ENCODE peak calls at places on chromosomes 1 and 21, in six cellular contexts. One of them, this sample, is unnamed.

GRCh38 chr1:229148041-229148671 is 122.8 kb upstream of the RAB4A start:
- DNase-seq in SK-N-MC: no peak
- DNase-seq in HCT116: no peak
- DNase-seq in colonic mucosa: no peak
- DNase-seq in trophoblast cell: no peak
- DNase-seq in IMR-90: no peak
- DNase-seq in this sample: peak; percentile 74

GRCh38 chr1:20481158-20481617 is 4.8 kb downstream of the CAMK2N1 start:
- DNase-seq in SK-N-MC: no peak
- DNase-seq in HCT116: no peak
- DNase-seq in colonic mucosa: peak; percentile 65
- DNase-seq in trophoblast cell: no peak
- DNase-seq in IMR-90: peak; percentile 31
- DNase-seq in this sample: no peak

GRCh38 chr1:52590275-52590674 is 11.9 kb upstream of the GPX7 start:
- DNase-seq in SK-N-MC: no peak
- DNase-seq in HCT116: no peak
- DNase-seq in colonic mucosa: no peak
- DNase-seq in trophoblast cell: no peak
- DNase-seq in IMR-90: no peak
- DNase-seq in this sample: peak; percentile 40

GRCh38 chr1:193614817-193615216 is 428.4 kb upstream of the B3GALT2 start:
- DNase-seq in SK-N-MC: no peak
- DNase-seq in HCT116: peak; percentile 37
- DNase-seq in colonic mucosa: no peak
- DNase-seq in trophoblast cell: peak; percentile 47
- DNase-seq in IMR-90: peak; percentile 79
- DNase-seq in this sample: no peak

GRCh38 chr1:246705368-246705767 is 18.8 kb upstream of the SCCPDH start:
- DNase-seq in SK-N-MC: no peak
- DNase-seq in HCT116: no peak
- DNase-seq in colonic mucosa: no peak
- DNase-seq in trophoblast cell: peak; percentile 88
- DNase-seq in IMR-90: peak; percentile 96
- DNase-seq in this sample: no peak

GRCh38 chr1:226702957-226703831 is 35.9 kb downstream of the ITPKB start:
- DNase-seq in SK-N-MC: no peak
- DNase-seq in HCT116: no peak
- DNase-seq in colonic mucosa: peak; percentile 74
- DNase-seq in trophoblast cell: peak; percentile 64
- DNase-seq in IMR-90: peak; percentile 94
- DNase-seq in this sample: peak; percentile 40

GRCh38 chr1:213714645-213715044 is 273.1 kb upstream of the PROX1 start:
- DNase-seq in SK-N-MC: no peak
- DNase-seq in HCT116: no peak
- DNase-seq in colonic mucosa: no peak
- DNase-seq in trophoblast cell: no peak
- DNase-seq in IMR-90: no peak
- DNase-seq in this sample: no peak

GRCh38 chr1:161427733-161428516 is 60.2 kb upstream of the CFAP126 start:
- DNase-seq in SK-N-MC: peak; percentile 67
- DNase-seq in HCT116: peak; percentile 63
- DNase-seq in colonic mucosa: no peak
- DNase-seq in trophoblast cell: peak; percentile 78
- DNase-seq in IMR-90: peak; percentile 68
- DNase-seq in this sample: peak; percentile 49

GRCh38 chr1:230681599-230681998 is 32.3 kb downstream of the AGT start:
- DNase-seq in SK-N-MC: peak; percentile 30
- DNase-seq in HCT116: peak; percentile 62
- DNase-seq in colonic mucosa: no peak
- DNase-seq in trophoblast cell: no peak
- DNase-seq in IMR-90: peak; percentile 85
- DNase-seq in this sample: no peak

GRCh38 chr1:119279441-119280415 is 88.9 kb upstream of the HAO2 start:
- DNase-seq in SK-N-MC: peak; percentile 79
- DNase-seq in HCT116: peak; percentile 71
- DNase-seq in colonic mucosa: no peak
- DNase-seq in trophoblast cell: peak; percentile 84
- DNase-seq in IMR-90: peak; percentile 76
- DNase-seq in this sample: no peak

GRCh38 chr1:178310685-178311105 is 186.1 kb downstream of the CLEC20A start:
- DNase-seq in SK-N-MC: peak; percentile 22
- DNase-seq in HCT116: peak; percentile 64
- DNase-seq in colonic mucosa: no peak
- DNase-seq in trophoblast cell: peak; percentile 97
- DNase-seq in IMR-90: peak; percentile 80
- DNase-seq in this sample: no peak

GRCh38 chr1:40404670-40405462 is 31.3 kb downstream of the SMAP2 start:
- DNase-seq in SK-N-MC: no peak
- DNase-seq in HCT116: peak; percentile 51
- DNase-seq in colonic mucosa: no peak
- DNase-seq in trophoblast cell: peak; percentile 78
- DNase-seq in IMR-90: peak; percentile 79
- DNase-seq in this sample: peak; percentile 57

GRCh38 chr1:163013826-163014600 is 55.1 kb upstream of the RGS4 start:
- DNase-seq in SK-N-MC: no peak
- DNase-seq in HCT116: no peak
- DNase-seq in colonic mucosa: no peak
- DNase-seq in trophoblast cell: no peak
- DNase-seq in IMR-90: no peak
- DNase-seq in this sample: no peak

GRCh38 chr1:99537886-99538617 is 107.9 kb upstream of the PALMD start:
- DNase-seq in SK-N-MC: no peak
- DNase-seq in HCT116: no peak
- DNase-seq in colonic mucosa: no peak
- DNase-seq in trophoblast cell: peak; percentile 88
- DNase-seq in IMR-90: no peak
- DNase-seq in this sample: no peak

GRCh38 chr1:24195874-24196273 is 8.8 kb upstream of the IFNLR1 start:
- DNase-seq in SK-N-MC: no peak
- DNase-seq in HCT116: no peak
- DNase-seq in colonic mucosa: no peak
- DNase-seq in trophoblast cell: no peak
- DNase-seq in IMR-90: no peak
- DNase-seq in this sample: no peak

GRCh38 chr1:228937351-228937750 is 202.1 kb downstream of the RHOU start:
- DNase-seq in SK-N-MC: no peak
- DNase-seq in HCT116: no peak
- DNase-seq in colonic mucosa: no peak
- DNase-seq in trophoblast cell: no peak
- DNase-seq in IMR-90: no peak
- DNase-seq in this sample: no peak

GRCh38 chr1:54314691-54315455 is 91.3 kb downstream of the SSBP3 start:
- DNase-seq in SK-N-MC: no peak
- DNase-seq in HCT116: no peak
- DNase-seq in colonic mucosa: peak; percentile 77
- DNase-seq in trophoblast cell: no peak
- DNase-seq in IMR-90: no peak
- DNase-seq in this sample: no peak

GRCh38 chr1:66271216-66271903 is 262.6 kb upstream of the SGIP1 start:
- DNase-seq in SK-N-MC: peak; percentile 97
- DNase-seq in HCT116: peak; percentile 96
- DNase-seq in colonic mucosa: peak; percentile 77
- DNase-seq in trophoblast cell: peak; percentile 95
- DNase-seq in IMR-90: peak; percentile 99
- DNase-seq in this sample: peak; percentile 43

GRCh38 chr1:77594366-77595112 is 87.9 kb downstream of the ZZZ3 start:
- DNase-seq in SK-N-MC: no peak
- DNase-seq in HCT116: no peak
- DNase-seq in colonic mucosa: no peak
- DNase-seq in trophoblast cell: no peak
- DNase-seq in IMR-90: peak; percentile 5
- DNase-seq in this sample: no peak

GRCh38 chr1:26677306-26678115 is 18.3 kb upstream of the ARID1A start:
- DNase-seq in SK-N-MC: no peak
- DNase-seq in HCT116: peak; percentile 94
- DNase-seq in colonic mucosa: peak; percentile 93
- DNase-seq in trophoblast cell: peak; percentile 73
- DNase-seq in IMR-90: peak; percentile 64
- DNase-seq in this sample: no peak

GRCh38 chr1:54487571-54488050 is 60.4 kb upstream of the ACOT11 start:
- DNase-seq in SK-N-MC: no peak
- DNase-seq in HCT116: no peak
- DNase-seq in colonic mucosa: peak; percentile 40
- DNase-seq in trophoblast cell: no peak
- DNase-seq in IMR-90: no peak
- DNase-seq in this sample: no peak

GRCh38 chr1:226622012-226622411 is 73.4 kb downstream of the STUM start:
- DNase-seq in SK-N-MC: no peak
- DNase-seq in HCT116: no peak
- DNase-seq in colonic mucosa: no peak
- DNase-seq in trophoblast cell: no peak
- DNase-seq in IMR-90: no peak
- DNase-seq in this sample: no peak

GRCh38 chr21:36803051-36803709 is 104.3 kb downstream of the SIM2 start:
- DNase-seq in SK-N-MC: no peak
- DNase-seq in HCT116: no peak
- DNase-seq in colonic mucosa: no peak
- DNase-seq in trophoblast cell: no peak
- DNase-seq in IMR-90: no peak
- DNase-seq in this sample: no peak

GRCh38 chr1:88029142-88029541 is 654.9 kb upstream of the PKN2 start:
- DNase-seq in SK-N-MC: no peak
- DNase-seq in HCT116: no peak
- DNase-seq in colonic mucosa: no peak
- DNase-seq in trophoblast cell: no peak
- DNase-seq in IMR-90: peak; percentile 2
- DNase-seq in this sample: peak; percentile 27

GRCh38 chr1:43392702-43393101 is 3.0 kb downstream of the SZT2 start:
- DNase-seq in SK-N-MC: no peak
- DNase-seq in HCT116: no peak
- DNase-seq in colonic mucosa: no peak
- DNase-seq in trophoblast cell: peak; percentile 57
- DNase-seq in IMR-90: no peak
- DNase-seq in this sample: no peak

GRCh38 chr1:19636065-19636464 is 8.0 kb upstream of the NBL1 start:
- DNase-seq in SK-N-MC: no peak
- DNase-seq in HCT116: no peak
- DNase-seq in colonic mucosa: no peak
- DNase-seq in trophoblast cell: no peak
- DNase-seq in IMR-90: no peak
- DNase-seq in this sample: no peak

GRCh38 chr1:113858982-113859381 is 12.5 kb downstream of the PTPN22 start:
- DNase-seq in SK-N-MC: no peak
- DNase-seq in HCT116: no peak
- DNase-seq in colonic mucosa: no peak
- DNase-seq in trophoblast cell: no peak
- DNase-seq in IMR-90: no peak
- DNase-seq in this sample: no peak

GRCh38 chr1:180732866-180733265 is 101.0 kb downstream of the XPR1 start:
- DNase-seq in SK-N-MC: no peak
- DNase-seq in HCT116: no peak
- DNase-seq in colonic mucosa: no peak
- DNase-seq in trophoblast cell: no peak
- DNase-seq in IMR-90: no peak
- DNase-seq in this sample: no peak
- H3K9me3 ChIP-seq in SK-N-MC: no peaks in the 10 kb centered on the region
- H3K9me3 ChIP-seq in HCT116: peaks cover 5% of the 10 kb centered on the region
- H3K9me3 ChIP-seq in colonic mucosa: peaks cover 7% of the 10 kb centered on the region
- H3K9me3 ChIP-seq in trophoblast cell: peaks cover 5% of the 10 kb centered on the region
- H3K9me3 ChIP-seq in IMR-90: peaks cover 15% of the 10 kb centered on the region
- H3K9me3 ChIP-seq in this sample: peaks cover 29% of the 10 kb centered on the region

DNA sequence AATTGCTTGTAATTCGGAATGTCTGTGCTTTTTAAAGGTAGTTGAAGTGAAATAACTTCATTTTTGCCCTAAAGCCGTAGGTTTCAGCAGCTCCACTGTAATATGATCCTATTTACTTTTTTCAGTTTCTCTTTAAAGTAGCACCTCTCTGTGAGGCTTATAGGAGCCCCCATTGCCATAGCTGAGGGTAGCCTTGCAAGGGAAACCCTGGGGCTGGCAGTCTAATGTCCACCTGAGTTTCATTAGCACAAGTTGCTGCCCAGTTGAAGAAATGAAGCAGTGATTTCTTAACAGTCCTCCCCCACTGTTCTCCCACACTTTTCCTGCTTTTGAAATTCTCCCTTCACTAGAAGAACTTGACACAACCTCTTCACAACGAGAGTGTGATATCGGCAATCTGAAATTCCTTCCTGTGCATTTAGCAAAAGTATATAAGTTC is 1.5 kb downstream of the HMCN1 start:
- DNase-seq in SK-N-MC: no peak
- DNase-seq in HCT116: no peak
- DNase-seq in colonic mucosa: no peak
- DNase-seq in trophoblast cell: no peak
- DNase-seq in IMR-90: peak; percentile 7
- DNase-seq in this sample: no peak
- H3K9ac ChIP-seq in SK-N-MC: peak overlapping the region; percentile 86
- H3K9ac ChIP-seq in HCT116: no peak overlapping the region
- H3K9ac ChIP-seq in colonic mucosa: no peak overlapping the region
- H3K9ac ChIP-seq in trophoblast cell: no peak overlapping the region
- H3K9ac ChIP-seq in IMR-90: peak overlapping the region; percentile 83
- H3K9ac ChIP-seq in this sample: no peak overlapping the region

DNA sequence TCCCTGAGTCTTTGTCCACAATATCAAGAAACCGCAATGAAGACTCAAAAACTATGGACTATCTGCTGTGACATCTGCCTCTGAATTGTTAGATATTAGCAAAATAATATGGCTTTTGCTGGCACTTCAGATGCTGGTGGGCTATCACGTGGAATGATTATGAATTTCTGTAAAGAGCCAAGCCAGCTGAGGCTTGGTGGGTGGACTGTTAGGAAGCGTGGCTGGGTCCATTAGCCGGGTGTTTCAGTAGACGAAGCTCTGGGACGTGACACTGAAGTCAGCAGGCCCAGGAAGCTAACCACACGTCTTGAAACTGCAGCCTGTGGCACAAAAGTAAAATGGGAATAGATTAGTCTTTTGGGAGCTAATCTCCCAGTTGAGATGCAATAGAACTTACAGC is 780.0 kb upstream of the TPTE start:
- DNase-seq in SK-N-MC: no peak
- DNase-seq in HCT116: no peak
- DNase-seq in colonic mucosa: no peak
- DNase-seq in trophoblast cell: no peak
- DNase-seq in IMR-90: no peak
- DNase-seq in this sample: no peak
- H3K9me3 ChIP-seq in SK-N-MC: no peaks in the 10 kb centered on the region
- H3K9me3 ChIP-seq in HCT116: peaks cover 49% of the 10 kb centered on the region
- H3K9me3 ChIP-seq in colonic mucosa: peaks cover 9% of the 10 kb centered on the region
- H3K9me3 ChIP-seq in trophoblast cell: peaks cover 36% of the 10 kb centered on the region
- H3K9me3 ChIP-seq in IMR-90: peaks cover 36% of the 10 kb centered on the region
- H3K9me3 ChIP-seq in this sample: peaks cover 11% of the 10 kb centered on the region

GRCh38 chr1:208179850-208180416 is 64.3 kb downstream of the PLXNA2 start:
- DNase-seq in SK-N-MC: no peak
- DNase-seq in HCT116: no peak
- DNase-seq in colonic mucosa: no peak
- DNase-seq in trophoblast cell: no peak
- DNase-seq in IMR-90: no peak
- DNase-seq in this sample: no peak

GRCh38 chr1:208179303-208179702 is 64.9 kb downstream of the PLXNA2 start:
- DNase-seq in SK-N-MC: no peak
- DNase-seq in HCT116: no peak
- DNase-seq in colonic mucosa: peak; percentile 55
- DNase-seq in trophoblast cell: peak; percentile 89
- DNase-seq in IMR-90: no peak
- DNase-seq in this sample: no peak

GRCh38 chr1:208176654-208177053 is 67.5 kb downstream of the PLXNA2 start:
- DNase-seq in SK-N-MC: no peak
- DNase-seq in HCT116: no peak
- DNase-seq in colonic mucosa: no peak
- DNase-seq in trophoblast cell: no peak
- DNase-seq in IMR-90: no peak
- DNase-seq in this sample: no peak

GRCh38 chr1:208177656-208178055 is 66.5 kb downstream of the PLXNA2 start:
- DNase-seq in SK-N-MC: no peak
- DNase-seq in HCT116: no peak
- DNase-seq in colonic mucosa: peak; percentile 84
- DNase-seq in trophoblast cell: no peak
- DNase-seq in IMR-90: no peak
- DNase-seq in this sample: peak; percentile 84

GRCh38 chr1:208178091-208178529 is 66.1 kb downstream of the PLXNA2 start:
- DNase-seq in SK-N-MC: no peak
- DNase-seq in HCT116: no peak
- DNase-seq in colonic mucosa: peak; percentile 67
- DNase-seq in trophoblast cell: no peak
- DNase-seq in IMR-90: no peak
- DNase-seq in this sample: no peak
- H3K9ac ChIP-seq in SK-N-MC: no peak overlapping the region
- H3K9ac ChIP-seq in HCT116: no peak overlapping the region
- H3K9ac ChIP-seq in colonic mucosa: no peak overlapping the region
- H3K9ac ChIP-seq in trophoblast cell: no peak overlapping the region
- H3K9ac ChIP-seq in IMR-90: no peak overlapping the region
- H3K9ac ChIP-seq in this sample: peak overlapping the region; percentile 6

This sample was measured in NT2/D1.